ENCODE peak calls at places on chromosomes 5 and 9, in nine cellular contexts. M, D, U, X, J, E, F, C and Q are unnamed samples. For H3K9me3, the result is how much of the 10 kb centered on the place peaks cover.

GRCh38 chr5:1901081-1901480 is 18.4 kb upstream of the IRX4 start:
- DNase-seq in M (no peak), C (no peak), E (no peak), J (no peak), U (no peak), F (no peak), D (no peak), X (no peak), Q (no peak)

GRCh38 chr9:134004131-134004873 is 12.2 kb upstream of the VAV2 start:
- DNase-seq in U (no peak), D (no peak), X (no peak), M (no peak), E (no peak), J (no peak), F (no peak), C (no peak), Q (no peak)

GRCh38 chr5:8247074-8247473 is 378.1 kb downstream of the MTRR start:
- DNase-seq in M (no peak), U (no peak), X (no peak), F (no peak), C (peak), D (no peak), E (no peak), J (no peak), Q (no peak)

GRCh38 chr9:95511952-95512750 is 4.6 kb downstream of the PTCH1 start:
- DNase-seq in F (no peak), U (no peak), D (peak), C (peak), X (no peak), J (no peak), E (no peak), M (no peak), Q (peak)

GRCh38 chr5:143110591-143110990 is 292.9 kb downstream of the NR3C1 start:
- DNase-seq in X (no peak), E (no peak), C (no peak), J (no peak), M (peak), F (no peak), U (no peak), D (no peak), Q (no peak)

GRCh38 chr5:56093970-56094369 is 99.2 kb upstream of the IL6ST start:
- DNase-seq in C (no peak), F (no peak), J (no peak), M (no peak), U (no peak), D (no peak), E (no peak), X (no peak), Q (no peak)

GRCh38 chr5:141957367-141957993 is 522 bp downstream of the PCDH12 start:
- DNase-seq in C (no peak), M (no peak), X (no peak), F (no peak), J (no peak), E (no peak), D (no peak), U (no peak), Q (peak)

GRCh38 chr5:175107865-175108264 is 336.1 kb downstream of the DRD1 start:
- DNase-seq in D (no peak), E (no peak), U (no peak), F (no peak), M (no peak), J (no peak), C (no peak), X (no peak), Q (no peak)

GRCh38 chr5:17157916-17158529 is 59.4 kb upstream of the BASP1 start:
- DNase-seq in X (no peak), J (no peak), E (peak), D (no peak), U (peak), F (no peak), M (peak), C (peak), Q (no peak)

GRCh38 chr9:109683521-109683920 is 96.5 kb upstream of the PALM2AKAP2 start:
- DNase-seq in U (no peak), F (no peak), E (peak), J (no peak), D (no peak), M (peak), X (no peak), C (peak), Q (no peak)

GRCh38 chr9:134733480-134734232 is 92.1 kb downstream of the COL5A1 start:
- DNase-seq in D (no peak), U (no peak), M (no peak), X (no peak), C (no peak), F (no peak), E (no peak), J (no peak), Q (no peak)

GRCh38 chr9:134322781-134323241 is 3.4 kb upstream of the RXRA start:
- DNase-seq in E (no peak), C (no peak), J (no peak), U (peak), M (no peak), F (peak), D (no peak), X (peak), Q (peak)

GRCh38 chr5:149907828-149908227 is 36.8 kb downstream of the PDE6A start:
- DNase-seq in U (no peak), E (no peak), X (no peak), D (no peak), J (no peak), C (no peak), F (no peak), M (no peak), Q (no peak)

GRCh38 chr5:21802869-21803490 is 1050.2 kb downstream of the CDH12 start:
- DNase-seq in M (peak), D (peak), J (no peak), F (no peak), C (peak), U (no peak), E (peak), X (no peak), Q (no peak)

GRCh38 chr5:2134543-2135299 is 252.0 kb upstream of the IRX4 start:
- DNase-seq in E (no peak), M (no peak), C (peak), F (no peak), X (no peak), J (no peak), D (no peak), U (no peak), Q (no peak)

GRCh38 chr9:72597181-72597517 is 75.7 kb downstream of the TMC1 start:
- DNase-seq in F (no peak), X (no peak), E (no peak), D (no peak), J (no peak), U (no peak), C (no peak), M (no peak), Q (peak)

GRCh38 chr5:147093138-147093537 is 141.7 kb upstream of the STK32A start:
- DNase-seq in X (no peak), D (no peak), M (peak), J (no peak), F (no peak), C (peak), E (peak), U (no peak), Q (no peak)

GRCh38 chr9:96769989-96770388 is 7.9 kb downstream of the ZNF510 start:
- DNase-seq in D (no peak), C (no peak), U (no peak), E (no peak), J (no peak), M (no peak), X (no peak), F (no peak), Q (no peak)

GRCh38 chr9:96766199-96766598 is 11.7 kb downstream of the ZNF510 start:
- DNase-seq in E (no peak), U (no peak), D (no peak), X (no peak), C (no peak), J (no peak), F (no peak), M (no peak), Q (no peak)

DNA sequence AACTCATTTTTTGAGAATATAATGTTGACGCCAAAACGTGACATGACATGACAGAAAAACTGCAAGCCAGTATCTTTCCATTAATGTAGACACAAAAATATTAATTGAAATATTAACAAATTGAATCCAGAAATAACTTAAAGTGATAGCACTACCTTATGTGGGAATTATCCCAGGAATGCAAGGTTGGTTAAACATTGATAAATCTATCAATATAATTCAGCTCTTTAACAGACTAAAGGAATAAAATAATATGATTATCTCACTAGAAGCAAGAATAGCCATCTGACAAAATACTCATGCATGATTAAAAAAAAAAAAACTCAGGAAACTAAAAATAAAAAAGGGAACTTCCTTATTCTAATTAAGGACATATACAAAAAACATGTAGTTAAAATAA is 6.8 kb downstream of the ZNF510 start:
- DNase-seq in C (no peak), U (no peak), D (no peak), J (no peak), E (no peak), M (no peak), F (no peak), X (no peak), Q (no peak)
- H3K9me3 ChIP-seq in C (under half), U (half or more), D (under half), J (half or more), E (under half), M (under half), F (half or more), X (half or more), Q (under half)

DNA sequence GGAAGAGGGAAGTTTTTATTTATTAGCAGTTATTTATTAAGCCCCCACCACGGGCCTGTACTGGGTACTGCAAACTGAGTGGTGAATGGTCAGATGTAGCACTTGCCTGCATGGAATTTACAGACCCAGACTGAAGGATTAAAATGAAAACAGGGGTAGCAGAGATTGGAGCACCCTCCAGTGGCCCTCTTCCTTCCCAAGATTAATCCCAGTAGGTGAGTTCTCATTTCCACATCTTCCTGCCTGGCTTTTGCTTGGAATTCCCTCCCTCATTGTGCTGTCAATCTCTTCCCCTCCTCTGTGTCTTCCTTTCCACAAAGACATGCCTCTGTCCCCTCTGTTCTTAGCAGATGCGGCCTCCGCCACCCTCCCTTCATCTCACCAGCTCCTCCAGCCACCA is 39.2 kb downstream of the MVB12B start:
- DNase-seq in F (no peak), J (no peak), D (no peak), X (no peak), E (no peak), U (no peak), M (no peak), C (no peak), Q (no peak)
- TF ChIP-seq CTCF in F (no peak), J (no peak), D (no peak), X (no peak), E (no peak), U (no peak), M (no peak), C (no peak), Q (peak)

GRCh38 chr9:138117836-138118235 is 240.3 kb downstream of the CACNA1B start:
- DNase-seq in M (no peak), C (no peak), X (no peak), F (no peak), D (no peak), J (no peak), U (no peak), E (no peak), Q (peak)
- H3K27ac ChIP-seq in M (no peak), C (no peak), X (no peak), F (no peak), D (no peak), J (no peak), U (no peak), E (no peak), Q (no peak)

GRCh38 chr5:150918613-150919012 is 13.8 kb upstream of the ZNF300 start:
- DNase-seq in F (no peak), U (no peak), D (no peak), M (peak), C (no peak), J (no peak), E (peak), X (no peak), Q (no peak)
- H3K9me3 ChIP-seq in F (under half), U (under half), D (under half), M (under half), C (under half), J (half or more), E (under half), X (half or more), Q (under half)

DNA sequence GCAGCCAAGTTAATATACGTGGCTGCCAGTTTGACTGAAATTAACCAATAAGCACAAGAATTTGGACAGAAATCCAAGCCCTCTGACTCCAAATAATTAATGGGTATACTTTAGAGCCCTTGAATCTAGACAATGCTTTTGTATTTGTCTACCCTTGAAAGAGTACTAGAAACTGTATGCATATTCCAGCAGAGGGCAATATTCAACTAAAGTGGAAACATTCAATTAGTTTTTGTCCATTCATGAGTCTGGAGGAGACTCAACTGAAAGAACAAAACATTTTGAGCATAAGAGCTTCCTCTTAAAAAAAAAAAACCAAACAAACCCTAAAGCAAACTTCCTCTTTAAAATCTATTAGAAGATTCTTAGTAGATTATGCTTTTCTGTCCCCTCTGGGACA is 157.8 kb downstream of the ARHGEF28 start:
- DNase-seq in F (no peak), U (no peak), J (no peak), D (no peak), X (no peak), E (peak), M (peak), C (peak), Q (no peak)
- TF ChIP-seq CTCF in F (no peak), U (no peak), J (peak), D (no peak), X (peak), E (no peak), M (peak), C (peak), Q (no peak)

DNA sequence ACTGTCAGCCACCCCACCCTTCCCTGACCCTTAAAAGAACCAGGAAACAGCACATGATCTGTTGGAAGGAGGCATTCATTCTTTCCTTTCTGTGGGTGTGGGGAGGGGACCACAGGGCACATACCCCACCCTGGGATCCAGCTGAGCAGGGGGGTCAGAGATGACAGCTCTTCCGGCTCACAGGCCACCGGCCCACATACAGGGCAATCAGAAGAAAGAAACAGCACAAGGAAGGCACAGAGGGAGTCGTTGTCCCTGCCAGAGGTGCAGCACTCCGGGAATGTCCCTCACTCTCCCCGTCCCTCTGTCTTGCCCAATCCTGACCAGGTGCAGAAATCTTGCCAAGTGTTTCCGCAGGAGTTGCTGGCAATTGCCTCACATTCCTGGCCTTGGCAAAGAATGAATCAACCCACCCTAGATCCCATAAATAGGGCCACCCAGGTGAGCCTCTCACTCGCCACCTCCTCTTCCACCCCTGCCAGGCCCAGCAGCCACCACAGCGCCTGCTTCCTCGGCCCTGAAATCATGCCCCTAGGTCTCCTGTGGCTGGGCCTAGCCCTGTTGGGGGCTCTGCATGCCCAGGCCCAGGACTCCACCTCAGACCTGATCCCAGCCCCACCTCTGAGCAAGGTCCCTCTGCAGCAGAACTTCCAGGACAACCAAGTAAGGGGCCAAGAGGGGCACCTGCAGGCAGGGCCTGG is at the start of gene LCN2:
- DNase-seq in M (no peak), J (no peak), F (no peak), E (peak), D (no peak), U (peak), X (no peak), C (no peak), Q (no peak)
- H3K27ac ChIP-seq in M (no peak), J (no peak), F (no peak), E (no peak), D (peak), U (peak), X (peak), C (no peak), Q (peak)

DNA sequence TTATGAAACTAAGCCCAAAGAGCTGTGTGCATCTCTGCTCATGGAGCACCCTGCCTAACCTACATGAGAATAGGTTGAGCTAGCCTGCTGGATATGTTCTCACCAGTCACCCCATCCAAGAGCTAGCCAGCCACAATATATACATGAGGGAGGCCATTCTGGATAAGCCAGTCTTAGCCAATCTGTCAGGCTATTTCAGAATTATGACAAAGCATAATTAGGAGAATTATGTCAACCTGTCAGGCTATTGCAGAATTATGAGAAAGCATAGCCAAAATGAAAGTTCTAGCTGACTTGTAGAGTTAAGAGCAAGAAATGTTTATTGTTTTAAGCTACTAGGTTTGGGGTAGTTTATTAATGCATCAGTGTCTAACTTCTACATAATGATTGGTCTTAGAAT is 189.8 kb downstream of the WDR70 start:
- DNase-seq in U (no peak), M (no peak), C (peak), X (no peak), E (no peak), F (no peak), J (no peak), D (no peak), Q (no peak)
- H3K9me3 ChIP-seq in U (under half), M (under half), C (under half), X (under half), E (under half), F (under half), J (under half), D (under half), Q (under half)

GRCh38 chr9:137776306-137776995 is 101.1 kb upstream of the CACNA1B start:
- DNase-seq in M (no peak), E (no peak), F (no peak), C (no peak), D (no peak), J (no peak), U (no peak), X (no peak), Q (no peak)
- TF ChIP-seq CTCF in M (no peak), E (no peak), F (no peak), C (no peak), D (no peak), J (no peak), U (no peak), X (no peak), Q (no peak)

GRCh38 chr9:128408963-128409431 is 11.7 kb upstream of the CERCAM start:
- DNase-seq in D (no peak), F (no peak), X (no peak), M (no peak), E (no peak), C (no peak), J (no peak), U (no peak), Q (no peak)
- H3K27ac ChIP-seq in D (no peak), F (no peak), X (no peak), M (no peak), E (no peak), C (no peak), J (no peak), U (no peak), Q (no peak)

GRCh38 chr5:84628918-84629317 is 244.2 kb upstream of the EDIL3 start:
- DNase-seq in D (no peak), M (no peak), U (no peak), C (no peak), E (no peak), X (no peak), F (no peak), J (no peak), Q (no peak)
- H3K9me3 ChIP-seq in D (under half), M (under half), U (under half), C (under half), E (under half), X (under half), F (under half), J (under half), Q (under half)